ENCODE peak calls at places on chromosomes 7 and 10, in six cellular contexts. J, K, B, Q, W and Y are unnamed samples.

GRCh38 chr7:127629268-127629854 is 11.4 kb upstream of the PAX4 start:
- DNase-seq in J (peak; percentile 53), K (peak; percentile 33), B (peak; percentile 50), Q (peak; percentile 58), W (peak; percentile 71), Y (no peak)

GRCh38 chr7:130719550-130719949 is 14.5 kb downstream of the KLF14 start:
- DNase-seq in J (no peak), K (no peak), B (no peak), Q (no peak), W (no peak), Y (no peak)

GRCh38 chr10:74852406-74852805 is 26.0 kb downstream of the KAT6B start:
- DNase-seq in J (no peak), K (no peak), B (no peak), Q (no peak), W (no peak), Y (no peak)

GRCh38 chr7:75888464-75889222 is 9.8 kb downstream of the RHBDD2 start:
- DNase-seq in J (no peak), K (no peak), B (no peak), Q (no peak), W (no peak), Y (no peak)

GRCh38 chr7:151251926-151252835 is 3.7 kb upstream of the SMARCD3 start:
- DNase-seq in J (peak; percentile 84), K (no peak), B (no peak), Q (peak; percentile 100), W (peak; percentile 89), Y (peak; percentile 69)

GRCh38 chr10:14608381-14609001 is 166.2 kb downstream of the FAM107B start:
- DNase-seq in J (no peak), K (peak; percentile 68), B (no peak), Q (no peak), W (no peak), Y (no peak)

GRCh38 chr7:47762207-47762606 is 180.3 kb upstream of the TNS3 start:
- DNase-seq in J (no peak), K (no peak), B (no peak), Q (no peak), W (no peak), Y (no peak)

GRCh38 chr7:8536431-8536830 is 103.0 kb downstream of the NXPH1 start:
- DNase-seq in J (no peak), K (no peak), B (no peak), Q (no peak), W (no peak), Y (no peak)

GRCh38 chr10:91162050-91162494 is 58.4 kb upstream of the PCGF5 start:
- DNase-seq in J (peak; percentile 32), K (peak; percentile 6), B (no peak), Q (no peak), W (peak; percentile 54), Y (peak; percentile 46)

GRCh38 chr10:130464426-130464825 is 328.2 kb downstream of the GLRX3 start:
- DNase-seq in J (no peak), K (no peak), B (no peak), Q (no peak), W (no peak), Y (no peak)

GRCh38 chr10:62853710-62854109 is 37.5 kb upstream of the EGR2 start:
- DNase-seq in J (no peak), K (no peak), B (no peak), Q (no peak), W (no peak), Y (no peak)

GRCh38 chr7:134481167-134481566 is 22.3 kb upstream of the AKR1B1 start:
- DNase-seq in J (no peak), K (no peak), B (no peak), Q (no peak), W (no peak), Y (no peak)

GRCh38 chr10:25888627-25889026 is 45.4 kb upstream of the MYO3A start:
- DNase-seq in J (no peak), K (no peak), B (no peak), Q (peak; percentile 3), W (no peak), Y (no peak)

GRCh38 chr10:132543916-132544743 is 6.5 kb downstream of the INPP5A start:
- DNase-seq in J (no peak), K (no peak), B (no peak), Q (no peak), W (no peak), Y (no peak)

GRCh38 chr10:87656431-87657072 is 3.1 kb upstream of the PAPSS2 start:
- DNase-seq in J (peak; percentile 58), K (peak; percentile 51), B (no peak), Q (peak; percentile 71), W (peak; percentile 56), Y (peak; percentile 52)

GRCh38 chr10:33215154-33215553 is 119.3 kb downstream of the NRP1 start:
- DNase-seq in J (no peak), K (no peak), B (no peak), Q (no peak), W (no peak), Y (peak; percentile 77)

GRCh38 chr10:120729508-120729907 is 121.7 kb upstream of the WDR11 start:
- DNase-seq in J (no peak), K (no peak), B (no peak), Q (no peak), W (no peak), Y (no peak)

GRCh38 chr10:44761076-44761475 is 150.1 kb upstream of the TMEM72 start:
- DNase-seq in J (no peak), K (no peak), B (no peak), Q (no peak), W (no peak), Y (no peak)

GRCh38 chr7:141663081-141663510 is 38.9 kb downstream of the DENND11 start:
- DNase-seq in J (peak; percentile 29), K (peak; percentile 79), B (no peak), Q (no peak), W (no peak), Y (no peak)

GRCh38 chr10:10540383-10540782 is 477.3 kb upstream of the CELF2 start:
- DNase-seq in J (no peak), K (no peak), B (no peak), Q (no peak), W (no peak), Y (peak; percentile 46)

GRCh38 chr7:145784809-145785780 is 331.5 kb upstream of the CNTNAP2 start:
- DNase-seq in J (no peak), K (no peak), B (no peak), Q (no peak), W (peak; percentile 43), Y (no peak)

GRCh38 chr7:9407816-9408215 is 974.4 kb downstream of the NXPH1 start:
- DNase-seq in J (no peak), K (no peak), B (no peak), Q (no peak), W (no peak), Y (no peak)

GRCh38 chr10:78472542-78472890 is 438.9 kb downstream of the RPS24 start:
- DNase-seq in J (no peak), K (no peak), B (no peak), Q (peak; percentile 69), W (no peak), Y (no peak)

DNA sequence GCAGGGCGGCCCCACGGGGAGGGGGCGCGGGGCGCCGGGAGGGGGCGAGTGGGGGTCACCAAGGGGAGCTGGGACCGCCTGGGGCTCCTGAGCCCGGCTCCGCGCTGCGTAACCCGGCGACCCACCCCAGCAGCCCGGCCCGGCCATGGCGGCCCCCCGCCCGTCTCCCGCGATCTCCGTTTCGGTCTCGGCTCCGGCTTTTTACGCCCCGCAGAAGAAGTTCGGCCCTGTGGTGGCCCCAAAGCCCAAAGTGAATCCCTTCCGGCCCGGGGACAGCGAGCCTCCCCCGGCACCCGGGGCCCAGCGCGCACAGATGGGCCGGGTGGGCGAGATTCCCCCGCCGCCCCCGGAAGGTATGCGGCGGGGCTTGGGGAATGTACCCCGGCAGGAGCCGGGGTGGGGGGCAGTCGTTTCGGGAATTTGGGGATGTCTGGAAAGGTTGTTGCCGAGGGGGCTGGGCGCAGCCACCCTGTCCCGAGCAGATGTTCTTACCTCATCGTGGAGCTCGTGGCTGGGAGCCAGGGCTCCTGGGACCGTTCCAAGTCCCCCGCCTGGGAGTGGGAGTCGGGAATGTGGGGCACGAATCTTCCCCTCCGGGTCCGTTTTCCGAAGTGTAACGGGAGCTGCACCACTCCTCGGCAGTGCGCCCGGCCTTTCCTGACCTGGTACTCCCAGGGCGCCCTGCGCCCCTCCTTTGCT is 431 bp downstream of the ZYX start:
- DNase-seq in J (no peak), K (no peak), B (no peak), Q (peak; percentile 89), W (peak; percentile 49), Y (peak; percentile 79)
- H3K4me1 ChIP-seq in J (peaks cover 47% of the 10 kb centered on the region), K (peaks cover 56% of the 10 kb centered on the region), B (peaks cover 26% of the 10 kb centered on the region), Q (peaks cover 23% of the 10 kb centered on the region), W (peaks cover 21% of the 10 kb centered on the region), Y (peaks cover 31% of the 10 kb centered on the region)

DNA sequence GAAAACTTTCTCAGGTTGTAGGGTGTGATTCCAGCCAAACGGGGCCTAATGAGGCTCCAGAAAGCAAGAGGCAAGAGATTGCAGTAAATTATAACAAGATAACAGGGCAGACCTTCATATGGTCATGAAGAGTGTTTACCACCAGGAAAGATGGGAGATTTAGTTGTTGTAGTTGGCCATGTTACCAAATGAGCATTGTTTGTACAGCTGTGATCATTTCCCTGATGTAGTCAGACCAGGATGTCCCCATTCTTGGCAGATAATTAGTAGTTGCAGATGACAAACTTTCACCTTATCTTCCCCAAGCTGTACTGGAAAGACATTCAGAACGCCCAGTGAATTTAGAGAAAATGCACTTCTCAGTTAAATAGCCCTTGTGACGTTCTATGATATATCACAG is 630.8 kb downstream of the ANKRD7 start:
- DNase-seq in J (no peak), K (no peak), B (no peak), Q (peak; percentile 69), W (no peak), Y (no peak)
- TF ChIP-seq RAD21 in J (no peak), K (no peak), B (no peak), Q (peak; percentile 31), W (no peak), Y (no peak)

GRCh38 chr7:2812119-2812487 is 32.0 kb downstream of the GNA12 start:
- DNase-seq in J (no peak), K (no peak), B (no peak), Q (no peak), W (no peak), Y (peak; percentile 69)

GRCh38 chr7:2811476-2812118 is 32.5 kb downstream of the GNA12 start:
- DNase-seq in J (no peak), K (peak; percentile 70), B (no peak), Q (no peak), W (no peak), Y (no peak)

GRCh38 chr7:2814186-2814530 is 29.9 kb downstream of the GNA12 start:
- DNase-seq in J (no peak), K (no peak), B (no peak), Q (no peak), W (no peak), Y (no peak)

GRCh38 chr7:2813350-2814185 is 30.5 kb downstream of the GNA12 start:
- DNase-seq in J (no peak), K (no peak), B (no peak), Q (no peak), W (no peak), Y (no peak)

DNA sequence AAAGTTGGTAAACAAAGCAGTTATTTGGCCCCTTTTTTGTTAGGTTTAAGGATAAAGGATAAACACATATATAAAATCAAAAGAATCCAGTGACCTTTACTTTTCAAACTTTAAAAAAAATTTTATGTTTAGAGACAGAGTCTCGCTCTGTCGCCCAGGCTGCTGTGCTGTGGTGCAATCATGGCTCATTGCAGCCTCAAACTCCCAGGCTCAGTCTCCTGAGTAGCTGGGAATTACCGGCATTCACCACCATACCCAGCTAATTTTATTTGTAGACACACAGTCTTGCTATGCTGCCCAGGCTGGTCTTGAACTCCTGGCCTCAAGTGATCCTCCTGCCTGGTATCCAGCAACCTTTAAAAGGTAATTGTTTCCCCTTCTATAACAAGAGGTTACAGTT is 31.3 kb downstream of the GNA12 start:
- DNase-seq in J (no peak), K (no peak), B (no peak), Q (no peak), W (no peak), Y (no peak)
- H3K4me1 ChIP-seq in J (peaks cover 48% of the 10 kb centered on the region), K (peaks cover 76% of the 10 kb centered on the region), B (no peaks in the 10 kb centered on the region), Q (peaks cover 15% of the 10 kb centered on the region), W (no peaks in the 10 kb centered on the region), Y (peaks cover 52% of the 10 kb centered on the region)

GRCh38 chr10:89535185-89536012 is at the start of gene SLC16A12:
- DNase-seq in J (no peak), K (no peak), B (no peak), Q (peak; percentile 74), W (no peak), Y (no peak)
- TF ChIP-seq RAD21 in J (no peak), K (no peak), B (no peak), Q (no peak), W (no peak), Y (no peak)